ENCODE peak calls at places on chromosome 12, in seven cellular contexts. C, V, W, P, X, Z and K are unnamed samples.

GRCh38 chr12:132424811-132425210 is 65.1 kb upstream of the FBRSL1 start:
- DNase-seq in C (no peak), V (no peak), W (no peak), P (no peak), X (no peak), Z (no peak), K (no peak)

GRCh38 chr12:122060069-122060468 is 18.5 kb upstream of the MLXIP start:
- DNase-seq in C (no peak), V (no peak), W (no peak), P (no peak), X (peak; percentile 39), Z (no peak), K (no peak)

GRCh38 chr12:6229224-6229748 is 29.1 kb downstream of the CD9 start:
- DNase-seq in C (peak; percentile 45), V (no peak), W (no peak), P (peak; percentile 47), X (no peak), Z (no peak), K (no peak)

GRCh38 chr12:69570545-69571399 is 14.5 kb upstream of the CCT2 start:
- DNase-seq in C (peak; percentile 79), V (peak; percentile 69), W (no peak), P (peak; percentile 66), X (peak; percentile 37), Z (no peak), K (peak; percentile 48)

GRCh38 chr12:104748356-104748755 is 209.7 kb downstream of the SLC41A2 start:
- DNase-seq in C (no peak), V (no peak), W (no peak), P (no peak), X (no peak), Z (no peak), K (no peak)

GRCh38 chr12:27164330-27165045 is 79.6 kb upstream of the STK38L start:
- DNase-seq in C (no peak), V (no peak), W (no peak), P (no peak), X (no peak), Z (no peak), K (no peak)

GRCh38 chr12:111066744-111067437 is 146.5 kb upstream of the MYL2 start:
- DNase-seq in C (no peak), V (no peak), W (no peak), P (no peak), X (no peak), Z (peak; percentile 11), K (no peak)

GRCh38 chr12:122830517-122831214 is 4.6 kb upstream of the HIP1R start:
- DNase-seq in C (no peak), V (no peak), W (peak; percentile 57), P (peak; percentile 81), X (no peak), Z (no peak), K (no peak)

GRCh38 chr12:123905319-123905925 is 67.2 kb downstream of the CCDC92 start:
- DNase-seq in C (peak; percentile 70), V (peak; percentile 8), W (peak; percentile 69), P (peak; percentile 88), X (peak; percentile 49), Z (no peak), K (peak; percentile 46)

GRCh38 chr12:92226036-92226661 is 80.5 kb upstream of the BTG1 start:
- DNase-seq in C (no peak), V (no peak), W (no peak), P (no peak), X (no peak), Z (no peak), K (no peak)

GRCh38 chr12:30813741-30814687 is 59.3 kb upstream of the CAPRIN2 start:
- DNase-seq in C (no peak), V (no peak), W (no peak), P (no peak), X (no peak), Z (no peak), K (no peak)

GRCh38 chr12:4267904-4268548 is 5.5 kb upstream of the CCND2 start:
- DNase-seq in C (no peak), V (no peak), W (no peak), P (peak; percentile 11), X (no peak), Z (no peak), K (no peak)

GRCh38 chr12:119808441-119808840 is 68.7 kb downstream of the CIT start:
- DNase-seq in C (no peak), V (no peak), W (peak; percentile 50), P (peak; percentile 80), X (no peak), Z (no peak), K (no peak)

GRCh38 chr12:632102-632696 is 31.0 kb downstream of the NINJ2 start:
- DNase-seq in C (peak; percentile 38), V (no peak), W (peak; percentile 69), P (peak; percentile 96), X (no peak), Z (no peak), K (no peak)